ENCODE peak calls at places on chromosomes 13 and 19, in ten cellular contexts. One of them, this sample, is unnamed.

GRCh38 chr19:4567584-4568071 is 8.1 kb upstream of the SEMA6B start:
- DNase-seq in HCT116: no peak
- DNase-seq in glomerular endothelial cell: no peak
- DNase-seq in midbrain: no peak
- DNase-seq in lung microvascular endothelial cell: peak; percentile 92
- DNase-seq in activated naive CD4-positive, alpha-beta T cell treated with anti-CD3 and anti-CD28 coated beads, Interleukin-2, amount 50 U/mL, for 72 hours: peak; percentile 87
- DNase-seq in upper lobe of right lung: peak; percentile 84
- DNase-seq in stimulated activated naive B cell treated with anti-CD40 and anti-IgM and Interleukin-4, amounts not matched to agents 10 μg/mL and 1 μg/mL and 100 μg/mL, for 72 hours: no peak
- DNase-seq in DMS53: peak; percentile 57
- DNase-seq in GM13976: peak; percentile 72
- DNase-seq in this sample: no peak

GRCh38 chr13:50766043-50766442 is 77.4 kb downstream of the DLEU7 start:
- DNase-seq in upper lobe of right lung: no peak
- DNase-seq in midbrain: no peak
- DNase-seq in stimulated activated naive B cell treated with anti-CD40 and anti-IgM and Interleukin-4, amounts not matched to agents 10 μg/mL and 1 μg/mL and 100 μg/mL, for 72 hours: no peak
- DNase-seq in activated naive CD4-positive, alpha-beta T cell treated with anti-CD3 and anti-CD28 coated beads, Interleukin-2, amount 50 U/mL, for 72 hours: no peak
- DNase-seq in GM13976: no peak
- DNase-seq in HCT116: no peak
- DNase-seq in lung microvascular endothelial cell: no peak
- DNase-seq in DMS53: no peak
- DNase-seq in glomerular endothelial cell: no peak
- DNase-seq in this sample: no peak

GRCh38 chr13:106490887-106491321 is 44.6 kb downstream of the EFNB2 start:
- DNase-seq in lung microvascular endothelial cell: peak; percentile 90
- DNase-seq in glomerular endothelial cell: no peak
- DNase-seq in activated naive CD4-positive, alpha-beta T cell treated with anti-CD3 and anti-CD28 coated beads, Interleukin-2, amount 50 U/mL, for 72 hours: no peak
- DNase-seq in GM13976: no peak
- DNase-seq in HCT116: no peak
- DNase-seq in midbrain: peak; percentile 40
- DNase-seq in upper lobe of right lung: no peak
- DNase-seq in DMS53: no peak
- DNase-seq in stimulated activated naive B cell treated with anti-CD40 and anti-IgM and Interleukin-4, amounts not matched to agents 10 μg/mL and 1 μg/mL and 100 μg/mL, for 72 hours: no peak
- DNase-seq in this sample: no peak

GRCh38 chr19:30068528-30069395 is 126.7 kb downstream of the URI1 start:
- DNase-seq in activated naive CD4-positive, alpha-beta T cell treated with anti-CD3 and anti-CD28 coated beads, Interleukin-2, amount 50 U/mL, for 72 hours: no peak
- DNase-seq in lung microvascular endothelial cell: no peak
- DNase-seq in GM13976: no peak
- DNase-seq in DMS53: no peak
- DNase-seq in glomerular endothelial cell: no peak
- DNase-seq in upper lobe of right lung: no peak
- DNase-seq in stimulated activated naive B cell treated with anti-CD40 and anti-IgM and Interleukin-4, amounts not matched to agents 10 μg/mL and 1 μg/mL and 100 μg/mL, for 72 hours: no peak
- DNase-seq in midbrain: no peak
- DNase-seq in HCT116: no peak
- DNase-seq in this sample: no peak

GRCh38 chr19:48963371-48964204 is 1.5 kb upstream of the FTL start:
- DNase-seq in activated naive CD4-positive, alpha-beta T cell treated with anti-CD3 and anti-CD28 coated beads, Interleukin-2, amount 50 U/mL, for 72 hours: peak; percentile 64
- DNase-seq in lung microvascular endothelial cell: peak; percentile 73
- DNase-seq in HCT116: no peak
- DNase-seq in stimulated activated naive B cell treated with anti-CD40 and anti-IgM and Interleukin-4, amounts not matched to agents 10 μg/mL and 1 μg/mL and 100 μg/mL, for 72 hours: peak; percentile 62
- DNase-seq in glomerular endothelial cell: no peak
- DNase-seq in GM13976: peak; percentile 87
- DNase-seq in DMS53: peak; percentile 80
- DNase-seq in midbrain: peak; percentile 61
- DNase-seq in upper lobe of right lung: peak; percentile 91
- DNase-seq in this sample: peak; percentile 84

GRCh38 chr13:89750371-89750770 is 1597.1 kb upstream of the MIR17HG start:
- DNase-seq in DMS53: no peak
- DNase-seq in lung microvascular endothelial cell: no peak
- DNase-seq in midbrain: no peak
- DNase-seq in HCT116: no peak
- DNase-seq in stimulated activated naive B cell treated with anti-CD40 and anti-IgM and Interleukin-4, amounts not matched to agents 10 μg/mL and 1 μg/mL and 100 μg/mL, for 72 hours: no peak
- DNase-seq in upper lobe of right lung: no peak
- DNase-seq in GM13976: no peak
- DNase-seq in glomerular endothelial cell: no peak
- DNase-seq in activated naive CD4-positive, alpha-beta T cell treated with anti-CD3 and anti-CD28 coated beads, Interleukin-2, amount 50 U/mL, for 72 hours: no peak
- DNase-seq in this sample: no peak

GRCh38 chr13:96214804-96215445 is 125.0 kb downstream of the HS6ST3 start:
- DNase-seq in stimulated activated naive B cell treated with anti-CD40 and anti-IgM and Interleukin-4, amounts not matched to agents 10 μg/mL and 1 μg/mL and 100 μg/mL, for 72 hours: no peak
- DNase-seq in DMS53: no peak
- DNase-seq in activated naive CD4-positive, alpha-beta T cell treated with anti-CD3 and anti-CD28 coated beads, Interleukin-2, amount 50 U/mL, for 72 hours: no peak
- DNase-seq in midbrain: no peak
- DNase-seq in HCT116: no peak
- DNase-seq in GM13976: no peak
- DNase-seq in glomerular endothelial cell: no peak
- DNase-seq in lung microvascular endothelial cell: no peak
- DNase-seq in upper lobe of right lung: no peak
- DNase-seq in this sample: no peak

GRCh38 chr13:101307181-101307701 is 109.1 kb downstream of the NALCN start:
- DNase-seq in DMS53: no peak
- DNase-seq in activated naive CD4-positive, alpha-beta T cell treated with anti-CD3 and anti-CD28 coated beads, Interleukin-2, amount 50 U/mL, for 72 hours: no peak
- DNase-seq in lung microvascular endothelial cell: no peak
- DNase-seq in midbrain: no peak
- DNase-seq in stimulated activated naive B cell treated with anti-CD40 and anti-IgM and Interleukin-4, amounts not matched to agents 10 μg/mL and 1 μg/mL and 100 μg/mL, for 72 hours: no peak
- DNase-seq in upper lobe of right lung: no peak
- DNase-seq in GM13976: no peak
- DNase-seq in HCT116: no peak
- DNase-seq in glomerular endothelial cell: no peak
- DNase-seq in this sample: no peak

GRCh38 chr13:57569981-57570380 is 61.6 kb upstream of the PCDH17 start:
- DNase-seq in DMS53: no peak
- DNase-seq in stimulated activated naive B cell treated with anti-CD40 and anti-IgM and Interleukin-4, amounts not matched to agents 10 μg/mL and 1 μg/mL and 100 μg/mL, for 72 hours: no peak
- DNase-seq in lung microvascular endothelial cell: no peak
- DNase-seq in activated naive CD4-positive, alpha-beta T cell treated with anti-CD3 and anti-CD28 coated beads, Interleukin-2, amount 50 U/mL, for 72 hours: no peak
- DNase-seq in upper lobe of right lung: no peak
- DNase-seq in glomerular endothelial cell: no peak
- DNase-seq in midbrain: no peak
- DNase-seq in GM13976: no peak
- DNase-seq in HCT116: no peak
- DNase-seq in this sample: no peak

GRCh38 chr13:84653915-84654534 is 771.8 kb upstream of the SLITRK1 start:
- DNase-seq in glomerular endothelial cell: no peak
- DNase-seq in GM13976: no peak
- DNase-seq in midbrain: no peak
- DNase-seq in activated naive CD4-positive, alpha-beta T cell treated with anti-CD3 and anti-CD28 coated beads, Interleukin-2, amount 50 U/mL, for 72 hours: no peak
- DNase-seq in lung microvascular endothelial cell: no peak
- DNase-seq in upper lobe of right lung: no peak
- DNase-seq in HCT116: no peak
- DNase-seq in DMS53: no peak
- DNase-seq in stimulated activated naive B cell treated with anti-CD40 and anti-IgM and Interleukin-4, amounts not matched to agents 10 μg/mL and 1 μg/mL and 100 μg/mL, for 72 hours: no peak
- DNase-seq in this sample: no peak

GRCh38 chr13:107860284-107860683 is 355.1 kb downstream of the LIG4 start:
- DNase-seq in glomerular endothelial cell: no peak
- DNase-seq in HCT116: no peak
- DNase-seq in stimulated activated naive B cell treated with anti-CD40 and anti-IgM and Interleukin-4, amounts not matched to agents 10 μg/mL and 1 μg/mL and 100 μg/mL, for 72 hours: no peak
- DNase-seq in DMS53: no peak
- DNase-seq in upper lobe of right lung: no peak
- DNase-seq in GM13976: no peak
- DNase-seq in midbrain: no peak
- DNase-seq in lung microvascular endothelial cell: no peak
- DNase-seq in activated naive CD4-positive, alpha-beta T cell treated with anti-CD3 and anti-CD28 coated beads, Interleukin-2, amount 50 U/mL, for 72 hours: no peak
- DNase-seq in this sample: no peak

GRCh38 chr13:112867301-112867711 is 101.7 kb upstream of the MCF2L start:
- DNase-seq in lung microvascular endothelial cell: no peak
- DNase-seq in upper lobe of right lung: no peak
- DNase-seq in GM13976: no peak
- DNase-seq in midbrain: no peak
- DNase-seq in DMS53: no peak
- DNase-seq in stimulated activated naive B cell treated with anti-CD40 and anti-IgM and Interleukin-4, amounts not matched to agents 10 μg/mL and 1 μg/mL and 100 μg/mL, for 72 hours: no peak
- DNase-seq in HCT116: no peak
- DNase-seq in activated naive CD4-positive, alpha-beta T cell treated with anti-CD3 and anti-CD28 coated beads, Interleukin-2, amount 50 U/mL, for 72 hours: no peak
- DNase-seq in glomerular endothelial cell: no peak
- DNase-seq in this sample: no peak

GRCh38 chr13:76723551-76724232 is 162.5 kb downstream of the KCTD12 start:
- DNase-seq in activated naive CD4-positive, alpha-beta T cell treated with anti-CD3 and anti-CD28 coated beads, Interleukin-2, amount 50 U/mL, for 72 hours: no peak
- DNase-seq in lung microvascular endothelial cell: peak; percentile 99
- DNase-seq in glomerular endothelial cell: peak; percentile 98
- DNase-seq in stimulated activated naive B cell treated with anti-CD40 and anti-IgM and Interleukin-4, amounts not matched to agents 10 μg/mL and 1 μg/mL and 100 μg/mL, for 72 hours: no peak
- DNase-seq in midbrain: no peak
- DNase-seq in upper lobe of right lung: no peak
- DNase-seq in DMS53: no peak
- DNase-seq in HCT116: no peak
- DNase-seq in GM13976: no peak
- DNase-seq in this sample: no peak

GRCh38 chr19:52599241-52599640 is 29.2 kb downstream of the ZNF701 start:
- DNase-seq in HCT116: no peak
- DNase-seq in midbrain: no peak
- DNase-seq in upper lobe of right lung: no peak
- DNase-seq in glomerular endothelial cell: no peak
- DNase-seq in activated naive CD4-positive, alpha-beta T cell treated with anti-CD3 and anti-CD28 coated beads, Interleukin-2, amount 50 U/mL, for 72 hours: no peak
- DNase-seq in stimulated activated naive B cell treated with anti-CD40 and anti-IgM and Interleukin-4, amounts not matched to agents 10 μg/mL and 1 μg/mL and 100 μg/mL, for 72 hours: no peak
- DNase-seq in DMS53: no peak
- DNase-seq in GM13976: no peak
- DNase-seq in lung microvascular endothelial cell: no peak
- DNase-seq in this sample: no peak